ENCODE peak calls at places on chromosomes 7 and 10, in nine cellular contexts. One of them, this sample, is unnamed.
A peak's percentile ranks its signal among the peaks of the same experiment; 100 is the strongest.

GRCh38 chr7:149716007-149716931 is 57.1 kb downstream of the ZNF467 start:
- DNase-seq in HCT116: no peak
- DNase-seq in GM12878: no peak
- DNase-seq in K562: no peak
- DNase-seq in breast epithelium: no peak
- DNase-seq in SK-N-SH: peak; percentile 51
- DNase-seq in stomach: no peak
- DNase-seq in sigmoid colon: peak; percentile 57
- DNase-seq in transverse colon: no peak
- DNase-seq in this sample: no peak

GRCh38 chr10:35650894-35651293 is 8.8 kb upstream of the FZD8 start:
- DNase-seq in HCT116: no peak
- DNase-seq in transverse colon: no peak
- DNase-seq in K562: no peak
- DNase-seq in sigmoid colon: no peak
- DNase-seq in stomach: no peak
- DNase-seq in SK-N-SH: no peak
- DNase-seq in GM12878: no peak
- DNase-seq in breast epithelium: no peak
- DNase-seq in this sample: no peak

GRCh38 chr7:68434857-68435256 is 1163.4 kb upstream of the AUTS2 start:
- DNase-seq in SK-N-SH: no peak
- DNase-seq in HCT116: no peak
- DNase-seq in GM12878: no peak
- DNase-seq in transverse colon: no peak
- DNase-seq in stomach: no peak
- DNase-seq in sigmoid colon: no peak
- DNase-seq in K562: no peak
- DNase-seq in breast epithelium: no peak
- DNase-seq in this sample: no peak

GRCh38 chr10:60578217-60578616 is 188.5 kb upstream of the ANK3 start:
- DNase-seq in HCT116: no peak
- DNase-seq in K562: no peak
- DNase-seq in GM12878: no peak
- DNase-seq in sigmoid colon: no peak
- DNase-seq in SK-N-SH: no peak
- DNase-seq in stomach: no peak
- DNase-seq in transverse colon: no peak
- DNase-seq in breast epithelium: no peak
- DNase-seq in this sample: no peak

GRCh38 chr10:118522791-118523498 is 72.5 kb downstream of the PRLHR start:
- DNase-seq in stomach: no peak
- DNase-seq in HCT116: peak; percentile 29
- DNase-seq in GM12878: no peak
- DNase-seq in SK-N-SH: no peak
- DNase-seq in sigmoid colon: no peak
- DNase-seq in breast epithelium: peak; percentile 33
- DNase-seq in transverse colon: no peak
- DNase-seq in K562: no peak
- DNase-seq in this sample: no peak

GRCh38 chr7:2663960-2664359 is 24.0 kb upstream of the AMZ1 start:
- DNase-seq in GM12878: no peak
- DNase-seq in K562: no peak
- DNase-seq in SK-N-SH: no peak
- DNase-seq in sigmoid colon: no peak
- DNase-seq in HCT116: no peak
- DNase-seq in breast epithelium: no peak
- DNase-seq in stomach: no peak
- DNase-seq in transverse colon: no peak
- DNase-seq in this sample: no peak

GRCh38 chr10:13792011-13792410 is 205.2 kb downstream of the PRPF18 start:
- DNase-seq in stomach: peak; percentile 64
- DNase-seq in transverse colon: peak; percentile 42
- DNase-seq in HCT116: no peak
- DNase-seq in breast epithelium: no peak
- DNase-seq in SK-N-SH: peak; percentile 71
- DNase-seq in sigmoid colon: no peak
- DNase-seq in K562: no peak
- DNase-seq in GM12878: no peak
- DNase-seq in this sample: no peak

GRCh38 chr10:32105782-32106382 is 49.7 kb upstream of the KIF5B start:
- DNase-seq in sigmoid colon: no peak
- DNase-seq in stomach: no peak
- DNase-seq in SK-N-SH: no peak
- DNase-seq in K562: no peak
- DNase-seq in GM12878: no peak
- DNase-seq in transverse colon: no peak
- DNase-seq in HCT116: no peak
- DNase-seq in breast epithelium: no peak
- DNase-seq in this sample: no peak

GRCh38 chr7:1855396-1856160 is 185.5 kb downstream of the ELFN1 start:
- DNase-seq in stomach: no peak
- DNase-seq in GM12878: no peak
- DNase-seq in K562: no peak
- DNase-seq in transverse colon: peak; percentile 3
- DNase-seq in breast epithelium: no peak
- DNase-seq in HCT116: no peak
- DNase-seq in SK-N-SH: no peak
- DNase-seq in sigmoid colon: peak; percentile 45
- DNase-seq in this sample: no peak

DNA sequence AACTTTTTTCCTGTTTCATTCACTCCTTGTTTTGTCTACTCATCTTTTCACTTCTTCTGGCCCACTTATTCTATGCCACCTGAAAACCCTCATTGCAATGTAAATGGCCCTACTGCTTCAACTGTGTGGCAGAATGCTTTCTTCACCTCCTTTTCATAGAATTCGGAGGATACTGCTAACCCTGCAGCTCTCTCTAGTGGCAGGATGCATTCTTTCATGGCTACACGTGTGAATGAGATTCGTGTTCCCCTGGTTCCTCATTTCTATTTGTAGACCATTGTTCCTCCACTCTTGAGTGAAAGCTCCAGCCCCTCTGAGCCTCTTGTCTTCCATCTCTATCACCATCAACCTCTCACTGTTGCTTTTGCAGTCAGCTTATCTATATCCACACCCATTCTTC is 20.9 kb upstream of the CYP26C1 start:
- DNase-seq in transverse colon: no peak
- DNase-seq in stomach: no peak
- DNase-seq in SK-N-SH: no peak
- DNase-seq in sigmoid colon: no peak
- DNase-seq in GM12878: peak; percentile 16
- DNase-seq in breast epithelium: no peak
- DNase-seq in HCT116: peak; percentile 12
- DNase-seq in K562: peak; percentile 18
- DNase-seq in this sample: no peak
- TF ChIP-seq CTCF in transverse colon: peak; percentile 38
- TF ChIP-seq CTCF in stomach: no peak
- TF ChIP-seq CTCF in SK-N-SH: peak; percentile 56
- TF ChIP-seq CTCF in sigmoid colon: no peak
- TF ChIP-seq CTCF in GM12878: peak; percentile 59
- TF ChIP-seq CTCF in breast epithelium: no peak
- TF ChIP-seq CTCF in HCT116: peak; percentile 57
- TF ChIP-seq CTCF in K562: peak; percentile 67
- TF ChIP-seq CTCF in this sample: no peak

GRCh38 chr7:156892821-156893706 is at the start of gene LMBR1:
- DNase-seq in sigmoid colon: peak; percentile 97
- DNase-seq in transverse colon: peak; percentile 96
- DNase-seq in GM12878: peak; percentile 80
- DNase-seq in breast epithelium: peak; percentile 95
- DNase-seq in HCT116: peak; percentile 88
- DNase-seq in K562: peak; percentile 99
- DNase-seq in SK-N-SH: peak; percentile 100
- DNase-seq in stomach: peak; percentile 96
- DNase-seq in this sample: peak; percentile 98
- H3K4me1 ChIP-seq in sigmoid colon: peaks cover 10% of the 10 kb centered on the region
- H3K4me1 ChIP-seq in transverse colon: peaks cover 11% of the 10 kb centered on the region
- H3K4me1 ChIP-seq in GM12878: peaks cover 25% of the 10 kb centered on the region
- H3K4me1 ChIP-seq in breast epithelium: no peaks in the 10 kb centered on the region
- H3K4me1 ChIP-seq in HCT116: peaks cover 43% of the 10 kb centered on the region
- H3K4me1 ChIP-seq in K562: peaks cover 13% of the 10 kb centered on the region
- H3K4me1 ChIP-seq in SK-N-SH: peaks cover 9% of the 10 kb centered on the region
- H3K4me1 ChIP-seq in stomach: peaks cover 10% of the 10 kb centered on the region
- H3K4me1 ChIP-seq in this sample: peaks cover 26% of the 10 kb centered on the region

GRCh38 chr7:110186334-110186733 is 904.6 kb upstream of the LRRN3 start:
- DNase-seq in breast epithelium: no peak
- DNase-seq in stomach: no peak
- DNase-seq in SK-N-SH: no peak
- DNase-seq in sigmoid colon: no peak
- DNase-seq in GM12878: no peak
- DNase-seq in transverse colon: no peak
- DNase-seq in HCT116: no peak
- DNase-seq in K562: no peak
- DNase-seq in this sample: no peak

GRCh38 chr7:110177463-110177862 is 913.5 kb upstream of the LRRN3 start:
- DNase-seq in GM12878: no peak
- DNase-seq in breast epithelium: no peak
- DNase-seq in transverse colon: no peak
- DNase-seq in sigmoid colon: no peak
- DNase-seq in SK-N-SH: no peak
- DNase-seq in HCT116: no peak
- DNase-seq in K562: no peak
- DNase-seq in stomach: no peak
- DNase-seq in this sample: no peak

GRCh38 chr7:110179037-110179436 is 911.9 kb upstream of the LRRN3 start:
- DNase-seq in GM12878: no peak
- DNase-seq in stomach: no peak
- DNase-seq in breast epithelium: no peak
- DNase-seq in sigmoid colon: no peak
- DNase-seq in transverse colon: no peak
- DNase-seq in SK-N-SH: no peak
- DNase-seq in HCT116: no peak
- DNase-seq in K562: no peak
- DNase-seq in this sample: no peak

DNA sequence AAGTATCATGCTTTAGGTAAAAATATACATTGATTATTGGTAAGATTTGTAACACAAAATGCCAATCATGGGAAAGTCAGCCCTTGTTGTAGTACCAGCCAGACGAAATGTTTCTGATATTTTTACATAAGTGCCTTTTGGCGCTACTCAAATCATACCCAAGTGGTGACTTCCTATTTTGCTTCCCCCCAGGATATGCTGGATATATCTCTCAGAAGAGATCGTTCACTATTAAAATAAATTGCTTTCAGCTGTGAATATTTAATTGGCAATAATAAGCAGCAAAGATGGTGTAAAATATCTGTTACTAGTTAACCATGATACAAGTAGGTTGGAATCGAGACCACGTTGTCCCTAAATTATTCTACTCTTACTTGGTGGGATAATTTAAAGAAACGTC is 909.2 kb upstream of the LRRN3 start:
- DNase-seq in GM12878: no peak
- DNase-seq in sigmoid colon: no peak
- DNase-seq in breast epithelium: no peak
- DNase-seq in transverse colon: no peak
- DNase-seq in K562: no peak
- DNase-seq in stomach: no peak
- DNase-seq in SK-N-SH: no peak
- DNase-seq in HCT116: no peak
- DNase-seq in this sample: no peak
- TF ChIP-seq POLR2AphosphoS5 in GM12878: no peak
- TF ChIP-seq POLR2AphosphoS5 in sigmoid colon: no peak
- TF ChIP-seq POLR2AphosphoS5 in breast epithelium: no peak
- TF ChIP-seq POLR2AphosphoS5 in transverse colon: no peak
- TF ChIP-seq POLR2AphosphoS5 in K562: no peak
- TF ChIP-seq POLR2AphosphoS5 in stomach: no peak
- TF ChIP-seq POLR2AphosphoS5 in SK-N-SH: no peak
- TF ChIP-seq POLR2AphosphoS5 in HCT116: no peak
- TF ChIP-seq POLR2AphosphoS5 in this sample: no peak

GRCh38 chr7:152924238-152924637 is 164.7 kb downstream of the ACTR3B start:
- DNase-seq in stomach: no peak
- DNase-seq in transverse colon: no peak
- DNase-seq in HCT116: no peak
- DNase-seq in GM12878: no peak
- DNase-seq in sigmoid colon: no peak
- DNase-seq in SK-N-SH: peak; percentile 37
- DNase-seq in breast epithelium: peak; percentile 1
- DNase-seq in K562: no peak
- DNase-seq in this sample: no peak

GRCh38 chr7:152922318-152923081 is 162.9 kb downstream of the ACTR3B start:
- DNase-seq in HCT116: no peak
- DNase-seq in sigmoid colon: no peak
- DNase-seq in stomach: no peak
- DNase-seq in transverse colon: no peak
- DNase-seq in breast epithelium: no peak
- DNase-seq in K562: no peak
- DNase-seq in SK-N-SH: peak; percentile 86
- DNase-seq in GM12878: no peak
- DNase-seq in this sample: no peak

GRCh38 chr7:152923711-152924110 is 164.2 kb downstream of the ACTR3B start:
- DNase-seq in transverse colon: no peak
- DNase-seq in stomach: no peak
- DNase-seq in K562: no peak
- DNase-seq in GM12878: no peak
- DNase-seq in sigmoid colon: no peak
- DNase-seq in SK-N-SH: peak; percentile 31
- DNase-seq in HCT116: no peak
- DNase-seq in breast epithelium: peak; percentile 7
- DNase-seq in this sample: no peak

GRCh38 chr7:152924826-152925411 is 165.4 kb downstream of the ACTR3B start:
- DNase-seq in sigmoid colon: no peak
- DNase-seq in SK-N-SH: peak; percentile 44
- DNase-seq in transverse colon: no peak
- DNase-seq in breast epithelium: peak; percentile 10
- DNase-seq in stomach: no peak
- DNase-seq in GM12878: no peak
- DNase-seq in HCT116: no peak
- DNase-seq in K562: no peak
- DNase-seq in this sample: no peak

GRCh38 chr7:152925412-152926147 is 166.0 kb downstream of the ACTR3B start:
- DNase-seq in transverse colon: no peak
- DNase-seq in SK-N-SH: peak; percentile 83
- DNase-seq in stomach: no peak
- DNase-seq in breast epithelium: peak; percentile 7
- DNase-seq in K562: no peak
- DNase-seq in HCT116: no peak
- DNase-seq in GM12878: no peak
- DNase-seq in sigmoid colon: no peak
- DNase-seq in this sample: no peak
- TF ChIP-seq CTCF in transverse colon: no peak
- TF ChIP-seq CTCF in SK-N-SH: no peak
- TF ChIP-seq CTCF in stomach: no peak
- TF ChIP-seq CTCF in breast epithelium: no peak
- TF ChIP-seq CTCF in K562: no peak
- TF ChIP-seq CTCF in HCT116: no peak
- TF ChIP-seq CTCF in GM12878: no peak
- TF ChIP-seq CTCF in sigmoid colon: no peak
- TF ChIP-seq CTCF in this sample: no peak

GRCh38 chr10:3757638-3758490 is 27.1 kb downstream of the KLF6 start:
- DNase-seq in K562: no peak
- DNase-seq in stomach: no peak
- DNase-seq in transverse colon: no peak
- DNase-seq in GM12878: peak; percentile 82
- DNase-seq in sigmoid colon: no peak
- DNase-seq in HCT116: no peak
- DNase-seq in breast epithelium: no peak
- DNase-seq in SK-N-SH: peak; percentile 82
- DNase-seq in this sample: no peak
- H3K4me1 ChIP-seq in K562: peaks cover 6% of the 10 kb centered on the region
- H3K4me1 ChIP-seq in stomach: no peaks in the 10 kb centered on the region
- H3K4me1 ChIP-seq in transverse colon: no peaks in the 10 kb centered on the region
- H3K4me1 ChIP-seq in GM12878: peaks cover 35% of the 10 kb centered on the region
- H3K4me1 ChIP-seq in sigmoid colon: peaks cover 6% of the 10 kb centered on the region
- H3K4me1 ChIP-seq in HCT116: peaks cover 70% of the 10 kb centered on the region
- H3K4me1 ChIP-seq in breast epithelium: no peaks in the 10 kb centered on the region
- H3K4me1 ChIP-seq in SK-N-SH: peaks cover 21% of the 10 kb centered on the region
- H3K4me1 ChIP-seq in this sample: peaks cover 5% of the 10 kb centered on the region

This sample was measured in esophagus muscularis mucosa.